ENCODE peak calls at places on chromosomes 7 and 10, in nine cellular contexts. G, D, E, U, B, V, T, N and L are unnamed samples.

GRCh38 chr7:41576176-41576575 is 126.7 kb downstream of the INHBA start:
- DNase-seq in G (no peak), D (no peak), E (no peak), U (no peak), B (no peak), V (no peak), T (peak; percentile 56), N (no peak), L (peak; percentile 76)

GRCh38 chr7:153030976-153031375 is 271.4 kb downstream of the ACTR3B start:
- DNase-seq in G (no peak), D (no peak), E (no peak), U (no peak), B (peak; percentile 16), V (no peak), T (no peak), N (no peak), L (no peak)

GRCh38 chr7:50281680-50282445 is 22.7 kb upstream of the IKZF1 start:
- DNase-seq in G (no peak), D (no peak), E (no peak), U (no peak), B (no peak), V (no peak), T (no peak), N (no peak), L (no peak)

GRCh38 chr10:23331567-23332290 is 12.9 kb downstream of the C10orf67 start:
- DNase-seq in G (no peak), D (no peak), E (peak; percentile 93), U (no peak), B (no peak), V (no peak), T (peak; percentile 90), N (no peak), L (peak; percentile 94)

GRCh38 chr7:102104245-102104644 is 182.4 kb upstream of the SH2B2 start:
- DNase-seq in G (no peak), D (no peak), E (no peak), U (no peak), B (no peak), V (peak; percentile 7), T (no peak), N (no peak), L (no peak)

GRCh38 chr10:110544958-110545537 is 22.4 kb upstream of the SMC3 start:
- DNase-seq in G (no peak), D (no peak), E (peak; percentile 66), U (peak; percentile 50), B (no peak), V (no peak), T (no peak), N (no peak), L (peak; percentile 12)

GRCh38 chr7:47649901-47650300 is 68.0 kb upstream of the TNS3 start:
- DNase-seq in G (no peak), D (no peak), E (no peak), U (no peak), B (no peak), V (no peak), T (no peak), N (no peak), L (no peak)

GRCh38 chr7:4790078-4790465 is 14.6 kb downstream of the AP5Z1 start:
- DNase-seq in G (no peak), D (no peak), E (no peak), U (no peak), B (no peak), V (no peak), T (no peak), N (no peak), L (no peak)

GRCh38 chr7:5701085-5701914 is 80.2 kb downstream of the RNF216 start:
- DNase-seq in G (no peak), D (no peak), E (no peak), U (no peak), B (no peak), V (no peak), T (no peak), N (no peak), L (peak; percentile 24)

GRCh38 chr7:55413442-55413841 is 48.3 kb downstream of the LANCL2 start:
- DNase-seq in G (no peak), D (no peak), E (no peak), U (no peak), B (no peak), V (no peak), T (no peak), N (no peak), L (no peak)

GRCh38 chr7:55409474-55410225 is 44.5 kb downstream of the LANCL2 start:
- DNase-seq in G (no peak), D (peak; percentile 19), E (no peak), U (peak; percentile 35), B (no peak), V (no peak), T (peak; percentile 12), N (peak; percentile 72), L (no peak)

GRCh38 chr7:55415173-55415778 is 50.1 kb downstream of the LANCL2 start:
- DNase-seq in G (peak; percentile 74), D (peak; percentile 81), E (peak; percentile 75), U (peak; percentile 90), B (peak; percentile 79), V (peak; percentile 91), T (peak; percentile 82), N (peak; percentile 79), L (peak; percentile 94)

GRCh38 chr7:55411844-55412243 is 46.7 kb downstream of the LANCL2 start:
- DNase-seq in G (no peak), D (no peak), E (no peak), U (no peak), B (no peak), V (no peak), T (no peak), N (no peak), L (no peak)

GRCh38 chr7:55410641-55411239 is 45.6 kb downstream of the LANCL2 start:
- DNase-seq in G (no peak), D (no peak), E (no peak), U (no peak), B (no peak), V (no peak), T (no peak), N (no peak), L (no peak)
- H3K4me2 ChIP-seq in G (no peak overlapping the region), D (no peak overlapping the region), E (no peak overlapping the region), U (no peak overlapping the region), B (no peak overlapping the region), V (no peak overlapping the region), T (no peak overlapping the region), N (no peak overlapping the region), L (no peak overlapping the region)

GRCh38 chr7:513521-514166 is 6.0 kb downstream of the PDGFA start:
- DNase-seq in G (no peak), D (no peak), E (peak; percentile 25), U (no peak), B (no peak), V (no peak), T (peak; percentile 9), N (no peak), L (no peak)
- H3K4me3 ChIP-seq in G (no peak overlapping the region), D (no peak overlapping the region), E (no peak overlapping the region), U (no peak overlapping the region), B (no peak overlapping the region), V (no peak overlapping the region), T (no peak overlapping the region), N (no peak overlapping the region), L (no peak overlapping the region)

GRCh38 chr10:92892706-92893054 is 44.4 kb downstream of the EXOC6 start:
- DNase-seq in G (no peak), D (no peak), E (no peak), U (peak; percentile 32), B (no peak), V (no peak), T (no peak), N (no peak), L (no peak)

GRCh38 chr10:92897916-92898315 is 49.6 kb downstream of the EXOC6 start:
- DNase-seq in G (no peak), D (no peak), E (no peak), U (no peak), B (no peak), V (no peak), T (peak; percentile 27), N (no peak), L (peak; percentile 14)

GRCh38 chr10:92886334-92886961 is 38.1 kb downstream of the EXOC6 start:
- DNase-seq in G (no peak), D (peak; percentile 15), E (no peak), U (peak; percentile 20), B (peak; percentile 41), V (no peak), T (peak; percentile 35), N (no peak), L (peak; percentile 75)

GRCh38 chr10:92894081-92894480 is 45.8 kb downstream of the EXOC6 start:
- DNase-seq in G (no peak), D (no peak), E (no peak), U (no peak), B (no peak), V (no peak), T (peak; percentile 55), N (no peak), L (no peak)

DNA sequence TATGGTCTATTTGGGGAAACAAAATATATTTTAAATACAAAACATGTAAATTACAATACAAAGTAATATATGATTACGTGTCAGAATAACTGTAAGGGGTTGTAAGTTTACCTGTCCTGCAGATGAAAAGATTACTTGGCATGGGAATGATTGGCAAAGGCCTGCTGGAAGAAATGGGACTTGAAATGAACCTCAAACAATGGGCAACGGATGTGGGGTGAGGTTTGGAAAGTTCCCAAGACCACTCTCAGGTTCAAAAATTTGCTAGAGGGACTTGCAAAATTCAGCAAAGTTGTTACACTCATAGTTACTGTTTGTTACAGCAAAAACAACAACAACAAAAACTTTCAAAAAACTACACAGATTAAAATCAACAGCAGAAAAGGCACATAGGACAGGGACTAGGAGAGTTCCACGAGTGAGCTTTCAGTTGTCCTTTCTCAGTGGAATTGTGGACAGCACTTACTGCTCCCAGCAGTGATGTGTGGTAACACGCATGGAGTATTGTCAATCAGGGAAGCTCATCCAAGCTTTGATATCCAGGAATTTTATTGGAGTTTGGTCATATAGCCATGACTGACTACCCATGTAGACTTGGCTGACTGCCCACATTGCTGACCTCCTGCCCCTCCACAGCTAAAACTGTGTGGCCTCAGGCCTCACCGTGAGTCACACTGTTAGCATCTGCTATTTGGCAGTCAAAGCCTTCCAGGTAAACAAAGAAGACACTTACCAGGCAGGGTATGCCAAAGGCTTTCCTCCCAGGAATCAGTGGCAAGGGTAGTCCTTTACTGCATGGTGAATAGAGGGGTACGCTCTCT is 43.8 kb downstream of the EXOC6 start:
- DNase-seq in G (no peak), D (peak; percentile 69), E (peak; percentile 79), U (peak; percentile 86), B (peak; percentile 85), V (no peak), T (peak; percentile 99), N (peak; percentile 77), L (peak; percentile 99)
- H3K27ac ChIP-seq in G (no peak overlapping the region), D (peak overlapping the region; percentile 47), E (no peak overlapping the region), U (peak overlapping the region; percentile 63), B (no peak overlapping the region), V (no peak overlapping the region), T (peak overlapping the region; percentile 90), N (peak overlapping the region; percentile 40), L (peak overlapping the region; percentile 80)

DNA sequence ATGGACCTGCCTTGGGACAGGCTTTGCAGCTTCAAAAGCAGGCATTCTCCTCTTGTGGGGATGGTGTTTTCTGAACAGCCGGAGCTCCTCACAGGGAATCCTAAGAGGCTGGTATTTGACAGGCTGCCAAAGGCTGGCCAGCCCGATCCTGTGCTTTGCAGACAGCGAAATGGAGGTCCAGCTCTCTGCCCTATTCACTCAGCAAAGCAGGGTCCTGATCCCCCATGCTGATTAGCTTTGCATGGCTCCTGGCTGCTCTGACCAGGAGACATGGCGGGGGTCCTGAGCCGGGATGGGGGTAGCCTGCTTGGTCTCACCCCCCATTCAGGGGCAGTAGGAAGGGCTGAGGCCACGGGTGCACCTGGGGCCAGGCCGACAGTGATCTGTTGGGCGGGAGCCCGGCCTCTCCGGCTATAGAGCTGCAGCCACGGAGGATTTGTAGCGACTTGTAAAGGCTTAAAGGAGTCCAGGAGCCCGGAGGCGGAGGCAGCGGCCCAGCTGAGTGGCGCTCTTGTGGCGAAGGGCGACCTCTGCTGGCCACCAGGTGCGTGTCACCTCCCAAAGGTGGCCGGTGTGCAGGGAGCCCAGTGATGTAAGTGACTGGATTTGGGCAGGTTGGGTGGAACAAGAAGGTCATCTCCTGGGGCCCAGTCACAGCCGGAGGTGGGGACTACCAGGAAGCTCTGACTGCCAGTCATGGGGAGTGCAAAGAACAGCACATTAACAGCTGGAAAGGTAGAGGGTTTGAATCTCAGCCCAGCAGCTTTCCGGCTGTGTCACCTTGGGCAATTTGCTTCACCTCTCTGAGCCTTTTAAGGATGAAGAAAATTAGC is 126.5 kb downstream of the ZMIZ1 start:
- DNase-seq in G (peak; percentile 86), D (peak; percentile 77), E (peak; percentile 82), U (peak; percentile 94), B (peak; percentile 92), V (peak; percentile 89), T (peak; percentile 100), N (peak; percentile 95), L (peak; percentile 88)
- H3K4me2 ChIP-seq in G (peak overlapping the region; percentile 55), D (peak overlapping the region; percentile 65), E (no peak overlapping the region), U (peak overlapping the region; percentile 51), B (no peak overlapping the region), V (no peak overlapping the region), T (peak overlapping the region; percentile 50), N (peak overlapping the region; percentile 7), L (no peak overlapping the region)